ENCODE peak calls at places on chromosomes 3 and 15, in seven cellular contexts. One of them, this sample, is unnamed.

GRCh38 chr15:99249270-99249817 is at the start of gene TTC23:
- DNase-seq in IMR-90: peak; percentile 89
- DNase-seq in mesendoderm: peak; percentile 92
- DNase-seq in H9: peak; percentile 37
- DNase-seq in H1: no peak
- DNase-seq in mesenchymal stem cell: peak; percentile 93
- DNase-seq in trophoblast cell: peak; percentile 47
- DNase-seq in this sample: peak; percentile 33

GRCh38 chr3:45236964-45237363 is 10.9 kb upstream of the TMEM158 start:
- DNase-seq in IMR-90: no peak
- DNase-seq in mesendoderm: peak; percentile 40
- DNase-seq in H9: no peak
- DNase-seq in H1: no peak
- DNase-seq in mesenchymal stem cell: no peak
- DNase-seq in trophoblast cell: no peak
- DNase-seq in this sample: no peak

GRCh38 chr15:59885832-59886231 is 118.3 kb upstream of the FOXB1 start:
- DNase-seq in IMR-90: no peak
- DNase-seq in mesendoderm: no peak
- DNase-seq in H9: no peak
- DNase-seq in H1: no peak
- DNase-seq in mesenchymal stem cell: no peak
- DNase-seq in trophoblast cell: no peak
- DNase-seq in this sample: no peak

GRCh38 chr15:48086582-48086981 is 34.2 kb upstream of the SLC24A5 start:
- DNase-seq in IMR-90: no peak
- DNase-seq in mesendoderm: no peak
- DNase-seq in H9: no peak
- DNase-seq in H1: no peak
- DNase-seq in mesenchymal stem cell: no peak
- DNase-seq in trophoblast cell: no peak
- DNase-seq in this sample: no peak

GRCh38 chr15:68795298-68795848 is 25.3 kb downstream of the ANP32A start:
- DNase-seq in IMR-90: peak; percentile 57
- DNase-seq in mesendoderm: peak; percentile 97
- DNase-seq in H9: peak; percentile 94
- DNase-seq in H1: peak; percentile 72
- DNase-seq in mesenchymal stem cell: peak; percentile 73
- DNase-seq in trophoblast cell: peak; percentile 72
- DNase-seq in this sample: peak; percentile 78

GRCh38 chr3:52983336-52983807 is 62.5 kb downstream of the SFMBT1 start:
- DNase-seq in IMR-90: no peak
- DNase-seq in mesendoderm: no peak
- DNase-seq in H9: no peak
- DNase-seq in H1: no peak
- DNase-seq in mesenchymal stem cell: no peak
- DNase-seq in trophoblast cell: peak; percentile 13
- DNase-seq in this sample: no peak

GRCh38 chr3:133979553-133979952 is 50.2 kb downstream of the SLCO2A1 start:
- DNase-seq in IMR-90: no peak
- DNase-seq in mesendoderm: peak; percentile 75
- DNase-seq in H9: no peak
- DNase-seq in H1: no peak
- DNase-seq in mesenchymal stem cell: no peak
- DNase-seq in trophoblast cell: no peak
- DNase-seq in this sample: no peak

GRCh38 chr3:58027704-58028317 is 19.6 kb downstream of the FLNB start:
- DNase-seq in IMR-90: no peak
- DNase-seq in mesendoderm: no peak
- DNase-seq in H9: no peak
- DNase-seq in H1: no peak
- DNase-seq in mesenchymal stem cell: no peak
- DNase-seq in trophoblast cell: no peak
- DNase-seq in this sample: no peak

GRCh38 chr3:128095222-128095703 is 28.3 kb downstream of the RUVBL1 start:
- DNase-seq in IMR-90: peak; percentile 83
- DNase-seq in mesendoderm: peak; percentile 89
- DNase-seq in H9: peak; percentile 82
- DNase-seq in H1: peak; percentile 63
- DNase-seq in mesenchymal stem cell: peak; percentile 80
- DNase-seq in trophoblast cell: peak; percentile 95
- DNase-seq in this sample: peak; percentile 24

GRCh38 chr3:107117922-107118576 is 259.2 kb upstream of the CCDC54 start:
- DNase-seq in IMR-90: peak; percentile 80
- DNase-seq in mesendoderm: peak; percentile 80
- DNase-seq in H9: peak; percentile 61
- DNase-seq in H1: peak; percentile 41
- DNase-seq in mesenchymal stem cell: peak; percentile 64
- DNase-seq in trophoblast cell: peak; percentile 15
- DNase-seq in this sample: peak; percentile 49

GRCh38 chr15:86247249-86247955 is 167.7 kb downstream of the AGBL1 start:
- DNase-seq in IMR-90: no peak
- DNase-seq in mesendoderm: no peak
- DNase-seq in H9: no peak
- DNase-seq in H1: no peak
- DNase-seq in mesenchymal stem cell: no peak
- DNase-seq in trophoblast cell: no peak
- DNase-seq in this sample: no peak

GRCh38 chr3:157204431-157204830 is 44.5 kb upstream of the CCNL1 start:
- DNase-seq in IMR-90: peak; percentile 67
- DNase-seq in mesendoderm: peak; percentile 32
- DNase-seq in H9: no peak
- DNase-seq in H1: no peak
- DNase-seq in mesenchymal stem cell: peak; percentile 55
- DNase-seq in trophoblast cell: peak; percentile 66
- DNase-seq in this sample: no peak

GRCh38 chr3:21901504-21901903 is 150.5 kb upstream of the ZNF385D start:
- DNase-seq in IMR-90: no peak
- DNase-seq in mesendoderm: no peak
- DNase-seq in H9: no peak
- DNase-seq in H1: no peak
- DNase-seq in mesenchymal stem cell: no peak
- DNase-seq in trophoblast cell: no peak
- DNase-seq in this sample: no peak

GRCh38 chr3:57094011-57094535 is 33.6 kb downstream of the SPATA12 start:
- DNase-seq in IMR-90: no peak
- DNase-seq in mesendoderm: no peak
- DNase-seq in H9: no peak
- DNase-seq in H1: no peak
- DNase-seq in mesenchymal stem cell: no peak
- DNase-seq in trophoblast cell: no peak
- DNase-seq in this sample: no peak

GRCh38 chr3:138072816-138073215 is 42.6 kb downstream of the DZIP1L start:
- DNase-seq in IMR-90: no peak
- DNase-seq in mesendoderm: peak; percentile 57
- DNase-seq in H9: peak; percentile 57
- DNase-seq in H1: no peak
- DNase-seq in mesenchymal stem cell: no peak
- DNase-seq in trophoblast cell: no peak
- DNase-seq in this sample: no peak

GRCh38 chr15:29849716-29850115 is 27.4 kb upstream of the TJP1 start:
- DNase-seq in IMR-90: no peak
- DNase-seq in mesendoderm: no peak
- DNase-seq in H9: no peak
- DNase-seq in H1: no peak
- DNase-seq in mesenchymal stem cell: no peak
- DNase-seq in trophoblast cell: peak; percentile 52
- DNase-seq in this sample: no peak

GRCh38 chr3:16883057-16883725 is 1.6 kb upstream of the PLCL2 start:
- DNase-seq in IMR-90: no peak
- DNase-seq in mesendoderm: peak; percentile 31
- DNase-seq in H9: peak; percentile 34
- DNase-seq in H1: no peak
- DNase-seq in mesenchymal stem cell: peak; percentile 29
- DNase-seq in trophoblast cell: peak; percentile 64
- DNase-seq in this sample: no peak

GRCh38 chr3:156161172-156161571 is 40.8 kb downstream of the KCNAB1 start:
- DNase-seq in IMR-90: peak; percentile 17
- DNase-seq in mesendoderm: no peak
- DNase-seq in H9: no peak
- DNase-seq in H1: no peak
- DNase-seq in mesenchymal stem cell: no peak
- DNase-seq in trophoblast cell: no peak
- DNase-seq in this sample: no peak

GRCh38 chr15:44147636-44148035 is 47.4 kb downstream of the FRMD5 start:
- DNase-seq in IMR-90: no peak
- DNase-seq in mesendoderm: no peak
- DNase-seq in H9: no peak
- DNase-seq in H1: no peak
- DNase-seq in mesenchymal stem cell: no peak
- DNase-seq in trophoblast cell: no peak
- DNase-seq in this sample: no peak

GRCh38 chr3:106943071-106943470 is 434.2 kb upstream of the CCDC54 start:
- DNase-seq in IMR-90: peak; percentile 26
- DNase-seq in mesendoderm: no peak
- DNase-seq in H9: no peak
- DNase-seq in H1: no peak
- DNase-seq in mesenchymal stem cell: no peak
- DNase-seq in trophoblast cell: no peak
- DNase-seq in this sample: no peak

GRCh38 chr3:173911446-173911845 is 513.9 kb downstream of the NLGN1 start:
- DNase-seq in IMR-90: no peak
- DNase-seq in mesendoderm: no peak
- DNase-seq in H9: no peak
- DNase-seq in H1: no peak
- DNase-seq in mesenchymal stem cell: no peak
- DNase-seq in trophoblast cell: no peak
- DNase-seq in this sample: no peak

GRCh38 chr15:70274255-70274654 is 176.5 kb upstream of the TLE3 start:
- DNase-seq in IMR-90: no peak
- DNase-seq in mesendoderm: no peak
- DNase-seq in H9: no peak
- DNase-seq in H1: no peak
- DNase-seq in mesenchymal stem cell: no peak
- DNase-seq in trophoblast cell: no peak
- DNase-seq in this sample: no peak

GRCh38 chr15:70273808-70274207 is 176.1 kb upstream of the TLE3 start:
- DNase-seq in IMR-90: no peak
- DNase-seq in mesendoderm: no peak
- DNase-seq in H9: no peak
- DNase-seq in H1: no peak
- DNase-seq in mesenchymal stem cell: no peak
- DNase-seq in trophoblast cell: no peak
- DNase-seq in this sample: no peak

GRCh38 chr15:70276401-70276800 is 178.7 kb upstream of the TLE3 start:
- DNase-seq in IMR-90: no peak
- DNase-seq in mesendoderm: no peak
- DNase-seq in H9: no peak
- DNase-seq in H1: no peak
- DNase-seq in mesenchymal stem cell: no peak
- DNase-seq in trophoblast cell: no peak
- DNase-seq in this sample: no peak

GRCh38 chr15:70274908-70275307 is 177.2 kb upstream of the TLE3 start:
- DNase-seq in IMR-90: no peak
- DNase-seq in mesendoderm: no peak
- DNase-seq in H9: no peak
- DNase-seq in H1: no peak
- DNase-seq in mesenchymal stem cell: no peak
- DNase-seq in trophoblast cell: no peak
- DNase-seq in this sample: no peak

GRCh38 chr15:70275461-70276138 is 177.9 kb upstream of the TLE3 start:
- DNase-seq in IMR-90: no peak
- DNase-seq in mesendoderm: peak; percentile 52
- DNase-seq in H9: no peak
- DNase-seq in H1: no peak
- DNase-seq in mesenchymal stem cell: no peak
- DNase-seq in trophoblast cell: no peak
- DNase-seq in this sample: no peak
- H3K27ac ChIP-seq in IMR-90: no peak overlapping the region
- H3K27ac ChIP-seq in mesendoderm: no peak overlapping the region
- H3K27ac ChIP-seq in H9: no peak overlapping the region
- H3K27ac ChIP-seq in H1: no peak overlapping the region
- H3K27ac ChIP-seq in mesenchymal stem cell: no peak overlapping the region
- H3K27ac ChIP-seq in trophoblast cell: no peak overlapping the region
- H3K27ac ChIP-seq in this sample: no peak overlapping the region

DNA sequence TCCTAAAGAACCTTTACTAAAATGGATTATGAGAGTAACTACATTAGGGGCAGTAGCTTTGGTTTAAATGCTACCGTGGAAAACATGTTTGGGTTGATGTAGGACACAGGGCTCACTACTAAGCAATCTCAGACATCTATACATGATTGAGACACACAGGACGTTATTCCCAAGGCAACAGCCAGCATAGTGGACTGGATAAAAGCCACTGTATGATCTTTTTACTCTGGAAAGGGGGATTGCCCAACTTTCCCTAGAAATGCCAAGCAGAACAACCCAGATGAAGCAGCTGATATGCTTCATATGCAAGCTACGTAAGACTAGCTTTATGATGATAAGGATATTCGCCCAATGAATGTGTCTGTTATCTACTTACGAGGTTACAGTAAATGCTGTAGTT is 144.6 kb downstream of the MYO9A start:
- DNase-seq in IMR-90: no peak
- DNase-seq in mesendoderm: no peak
- DNase-seq in H9: no peak
- DNase-seq in H1: no peak
- DNase-seq in mesenchymal stem cell: no peak
- DNase-seq in trophoblast cell: peak; percentile 96
- DNase-seq in this sample: no peak
- H3K18ac ChIP-seq in IMR-90: no peak overlapping the region
- H3K18ac ChIP-seq in mesendoderm: no peak overlapping the region
- H3K18ac ChIP-seq in H9: no peak overlapping the region
- H3K18ac ChIP-seq in H1: no peak overlapping the region
- H3K18ac ChIP-seq in mesenchymal stem cell: no peak overlapping the region
- H3K18ac ChIP-seq in trophoblast cell: no peak overlapping the region
- H3K18ac ChIP-seq in this sample: no peak overlapping the region

GRCh38 chr3:34212175-34212574 is 413.7 kb downstream of the PDCD6IP start:
- DNase-seq in IMR-90: no peak
- DNase-seq in mesendoderm: no peak
- DNase-seq in H9: no peak
- DNase-seq in H1: no peak
- DNase-seq in mesenchymal stem cell: no peak
- DNase-seq in trophoblast cell: no peak
- DNase-seq in this sample: no peak

GRCh38 chr3:34206996-34207395 is 408.6 kb downstream of the PDCD6IP start:
- DNase-seq in IMR-90: peak; percentile 0
- DNase-seq in mesendoderm: peak; percentile 37
- DNase-seq in H9: no peak
- DNase-seq in H1: no peak
- DNase-seq in mesenchymal stem cell: no peak
- DNase-seq in trophoblast cell: peak; percentile 42
- DNase-seq in this sample: peak; percentile 11

GRCh38 chr3:34203386-34203785 is 405.0 kb downstream of the PDCD6IP start:
- DNase-seq in IMR-90: no peak
- DNase-seq in mesendoderm: no peak
- DNase-seq in H9: no peak
- DNase-seq in H1: no peak
- DNase-seq in mesenchymal stem cell: no peak
- DNase-seq in trophoblast cell: no peak
- DNase-seq in this sample: no peak

GRCh38 chr3:34212671-34213070 is 414.2 kb downstream of the PDCD6IP start:
- DNase-seq in IMR-90: peak; percentile 4
- DNase-seq in mesendoderm: no peak
- DNase-seq in H9: no peak
- DNase-seq in H1: no peak
- DNase-seq in mesenchymal stem cell: no peak
- DNase-seq in trophoblast cell: no peak
- DNase-seq in this sample: peak; percentile 2

GRCh38 chr3:34207826-34208225 is 409.4 kb downstream of the PDCD6IP start:
- DNase-seq in IMR-90: no peak
- DNase-seq in mesendoderm: no peak
- DNase-seq in H9: no peak
- DNase-seq in H1: no peak
- DNase-seq in mesenchymal stem cell: peak; percentile 11
- DNase-seq in trophoblast cell: no peak
- DNase-seq in this sample: no peak
- H3K27ac ChIP-seq in IMR-90: no peak overlapping the region
- H3K27ac ChIP-seq in mesendoderm: no peak overlapping the region
- H3K27ac ChIP-seq in H9: no peak overlapping the region
- H3K27ac ChIP-seq in H1: no peak overlapping the region
- H3K27ac ChIP-seq in mesenchymal stem cell: peak overlapping the region; percentile 65
- H3K27ac ChIP-seq in trophoblast cell: no peak overlapping the region
- H3K27ac ChIP-seq in this sample: no peak overlapping the region

GRCh38 chr3:110420158-110420641 is 651.4 kb upstream of the NECTIN3 start:
- DNase-seq in IMR-90: peak; percentile 90
- DNase-seq in mesendoderm: peak; percentile 45
- DNase-seq in H9: no peak
- DNase-seq in H1: no peak
- DNase-seq in mesenchymal stem cell: peak; percentile 82
- DNase-seq in trophoblast cell: peak; percentile 32
- DNase-seq in this sample: no peak
- H3K18ac ChIP-seq in IMR-90: peak overlapping the region; percentile 98
- H3K18ac ChIP-seq in mesendoderm: no peak overlapping the region
- H3K18ac ChIP-seq in H9: no peak overlapping the region
- H3K18ac ChIP-seq in H1: no peak overlapping the region
- H3K18ac ChIP-seq in mesenchymal stem cell: no peak overlapping the region
- H3K18ac ChIP-seq in trophoblast cell: no peak overlapping the region
- H3K18ac ChIP-seq in this sample: no peak overlapping the region